ENCODE peak calls at places on chromosomes 1 and 21, in ten cellular contexts. One of them, this sample, is unnamed.

GRCh38 chr1:70503358-70503757 is 92.3 kb downstream of the CTH start:
- DNase-seq in lung: no peak
- DNase-seq in GM10248: no peak
- DNase-seq in WTC11: no peak
- DNase-seq in AG10803: peak; percentile 31
- DNase-seq in BE2C: no peak
- DNase-seq in omental fat pad: no peak
- DNase-seq in progenitor cell of endocrine pancreas: no peak
- DNase-seq in fibroblast of pulmonary artery: no peak
- DNase-seq in pancreas: no peak
- DNase-seq in this sample: no peak

GRCh38 chr1:202164271-202165037 is 4.1 kb upstream of the PTPN7 start:
- DNase-seq in lung: no peak
- DNase-seq in GM10248: peak; percentile 86
- DNase-seq in WTC11: no peak
- DNase-seq in AG10803: no peak
- DNase-seq in BE2C: no peak
- DNase-seq in omental fat pad: no peak
- DNase-seq in progenitor cell of endocrine pancreas: no peak
- DNase-seq in fibroblast of pulmonary artery: no peak
- DNase-seq in pancreas: no peak
- DNase-seq in this sample: no peak

GRCh38 chr1:111202366-111202706 is 1.9 kb upstream of the DENND2D start:
- DNase-seq in lung: no peak
- DNase-seq in GM10248: no peak
- DNase-seq in WTC11: no peak
- DNase-seq in AG10803: no peak
- DNase-seq in BE2C: no peak
- DNase-seq in omental fat pad: no peak
- DNase-seq in progenitor cell of endocrine pancreas: no peak
- DNase-seq in fibroblast of pulmonary artery: no peak
- DNase-seq in pancreas: no peak
- DNase-seq in this sample: no peak

GRCh38 chr1:246418565-246419312 is 88.3 kb downstream of the SMYD3 start:
- DNase-seq in lung: no peak
- DNase-seq in GM10248: no peak
- DNase-seq in WTC11: no peak
- DNase-seq in AG10803: no peak
- DNase-seq in BE2C: no peak
- DNase-seq in omental fat pad: no peak
- DNase-seq in progenitor cell of endocrine pancreas: no peak
- DNase-seq in fibroblast of pulmonary artery: no peak
- DNase-seq in pancreas: no peak
- DNase-seq in this sample: no peak

GRCh38 chr1:40951943-40952743 is 27.4 kb upstream of the CTPS1 start:
- DNase-seq in lung: peak; percentile 77
- DNase-seq in GM10248: peak; percentile 82
- DNase-seq in WTC11: peak; percentile 91
- DNase-seq in AG10803: no peak
- DNase-seq in BE2C: peak; percentile 62
- DNase-seq in omental fat pad: peak; percentile 28
- DNase-seq in progenitor cell of endocrine pancreas: peak; percentile 75
- DNase-seq in fibroblast of pulmonary artery: peak; percentile 57
- DNase-seq in pancreas: peak; percentile 85
- DNase-seq in this sample: peak; percentile 81

GRCh38 chr1:51636765-51637522 is 20.1 kb downstream of the OSBPL9 start:
- DNase-seq in lung: no peak
- DNase-seq in GM10248: no peak
- DNase-seq in WTC11: no peak
- DNase-seq in AG10803: peak; percentile 86
- DNase-seq in BE2C: no peak
- DNase-seq in omental fat pad: no peak
- DNase-seq in progenitor cell of endocrine pancreas: no peak
- DNase-seq in fibroblast of pulmonary artery: peak; percentile 77
- DNase-seq in pancreas: no peak
- DNase-seq in this sample: no peak

GRCh38 chr21:46063734-46064680 is 33.9 kb upstream of the COL6A2 start:
- DNase-seq in lung: peak; percentile 16
- DNase-seq in GM10248: no peak
- DNase-seq in WTC11: no peak
- DNase-seq in AG10803: no peak
- DNase-seq in BE2C: no peak
- DNase-seq in omental fat pad: no peak
- DNase-seq in progenitor cell of endocrine pancreas: peak; percentile 5
- DNase-seq in fibroblast of pulmonary artery: no peak
- DNase-seq in pancreas: no peak
- DNase-seq in this sample: no peak

GRCh38 chr1:157198619-157199420 is 60.6 kb upstream of the ETV3 start:
- DNase-seq in lung: peak; percentile 77
- DNase-seq in GM10248: no peak
- DNase-seq in WTC11: no peak
- DNase-seq in AG10803: no peak
- DNase-seq in BE2C: no peak
- DNase-seq in omental fat pad: no peak
- DNase-seq in progenitor cell of endocrine pancreas: no peak
- DNase-seq in fibroblast of pulmonary artery: no peak
- DNase-seq in pancreas: peak; percentile 47
- DNase-seq in this sample: no peak

DNA sequence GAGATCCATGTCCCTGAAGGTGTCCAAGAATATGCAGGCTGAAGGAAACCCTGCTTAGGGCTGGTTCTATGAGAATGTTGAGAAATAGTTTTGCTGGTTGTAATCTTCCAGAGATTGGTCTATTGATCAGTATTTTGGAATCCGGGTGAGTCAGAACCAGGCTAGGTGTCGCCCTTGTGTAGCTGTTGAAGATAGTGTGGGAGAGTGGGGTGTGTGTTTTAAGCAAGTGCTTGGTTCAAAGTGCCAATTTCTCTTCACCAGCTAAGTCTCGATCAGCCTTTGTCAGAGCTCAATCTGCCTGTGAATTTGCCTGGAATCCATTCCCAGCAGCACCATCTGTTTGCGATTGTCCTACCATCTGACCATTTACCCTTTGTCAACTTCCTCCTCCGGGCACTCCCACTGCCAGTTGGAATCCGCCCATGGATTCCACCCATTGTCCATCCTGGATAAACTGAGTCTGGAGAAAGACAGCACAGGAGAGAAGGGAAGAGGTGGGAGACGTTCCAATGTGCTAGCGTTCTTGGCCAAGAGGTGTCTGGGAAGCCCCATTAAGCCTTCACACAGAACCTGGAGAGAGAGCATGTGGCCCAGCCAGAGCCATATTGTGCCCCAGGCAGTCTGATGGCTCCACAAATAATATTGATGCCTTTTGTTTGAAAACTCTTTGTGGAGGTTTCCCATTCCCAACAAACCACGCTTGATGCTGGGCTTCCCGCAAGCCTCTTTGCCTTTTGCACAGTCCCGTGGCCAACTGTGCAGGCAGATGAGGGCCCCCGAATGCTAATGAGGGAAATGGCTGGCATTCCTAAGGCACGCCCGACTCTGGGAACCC is 59.5 kb upstream of the CYP2J2 start:
- DNase-seq in lung: no peak
- DNase-seq in GM10248: no peak
- DNase-seq in WTC11: peak; percentile 26
- DNase-seq in AG10803: peak; percentile 51
- DNase-seq in BE2C: no peak
- DNase-seq in omental fat pad: no peak
- DNase-seq in progenitor cell of endocrine pancreas: no peak
- DNase-seq in fibroblast of pulmonary artery: peak; percentile 12
- DNase-seq in pancreas: no peak
- DNase-seq in this sample: no peak
- TF ChIP-seq CTCF in lung: no peak
- TF ChIP-seq CTCF in GM10248: no peak
- TF ChIP-seq CTCF in WTC11: no peak
- TF ChIP-seq CTCF in AG10803: no peak
- TF ChIP-seq CTCF in BE2C: no peak
- TF ChIP-seq CTCF in omental fat pad: no peak
- TF ChIP-seq CTCF in progenitor cell of endocrine pancreas: no peak
- TF ChIP-seq CTCF in fibroblast of pulmonary artery: no peak
- TF ChIP-seq CTCF in pancreas: no peak
- TF ChIP-seq CTCF in this sample: no peak

GRCh38 chr1:227548448-227548847 is 14.9 kb upstream of the ZNF678 start:
- DNase-seq in lung: no peak
- DNase-seq in GM10248: no peak
- DNase-seq in WTC11: no peak
- DNase-seq in AG10803: no peak
- DNase-seq in BE2C: no peak
- DNase-seq in omental fat pad: no peak
- DNase-seq in progenitor cell of endocrine pancreas: no peak
- DNase-seq in fibroblast of pulmonary artery: no peak
- DNase-seq in pancreas: no peak
- DNase-seq in this sample: no peak

GRCh38 chr1:227545361-227545760 is 18.0 kb upstream of the ZNF678 start:
- DNase-seq in lung: no peak
- DNase-seq in GM10248: no peak
- DNase-seq in WTC11: no peak
- DNase-seq in AG10803: no peak
- DNase-seq in BE2C: no peak
- DNase-seq in omental fat pad: no peak
- DNase-seq in progenitor cell of endocrine pancreas: no peak
- DNase-seq in fibroblast of pulmonary artery: no peak
- DNase-seq in pancreas: no peak
- DNase-seq in this sample: no peak

GRCh38 chr1:227547604-227548397 is 15.6 kb upstream of the ZNF678 start:
- DNase-seq in lung: no peak
- DNase-seq in GM10248: no peak
- DNase-seq in WTC11: no peak
- DNase-seq in AG10803: no peak
- DNase-seq in BE2C: no peak
- DNase-seq in omental fat pad: no peak
- DNase-seq in progenitor cell of endocrine pancreas: no peak
- DNase-seq in fibroblast of pulmonary artery: no peak
- DNase-seq in pancreas: peak; percentile 44
- DNase-seq in this sample: no peak

GRCh38 chr1:227546055-227546454 is 17.3 kb upstream of the ZNF678 start:
- DNase-seq in lung: no peak
- DNase-seq in GM10248: no peak
- DNase-seq in WTC11: no peak
- DNase-seq in AG10803: no peak
- DNase-seq in BE2C: no peak
- DNase-seq in omental fat pad: no peak
- DNase-seq in progenitor cell of endocrine pancreas: no peak
- DNase-seq in fibroblast of pulmonary artery: no peak
- DNase-seq in pancreas: no peak
- DNase-seq in this sample: no peak

GRCh38 chr1:227546598-227547313 is 16.6 kb upstream of the ZNF678 start:
- DNase-seq in lung: no peak
- DNase-seq in GM10248: no peak
- DNase-seq in WTC11: no peak
- DNase-seq in AG10803: no peak
- DNase-seq in BE2C: no peak
- DNase-seq in omental fat pad: no peak
- DNase-seq in progenitor cell of endocrine pancreas: no peak
- DNase-seq in fibroblast of pulmonary artery: no peak
- DNase-seq in pancreas: peak; percentile 32
- DNase-seq in this sample: no peak
- TF ChIP-seq CTCF in lung: no peak
- TF ChIP-seq CTCF in GM10248: no peak
- TF ChIP-seq CTCF in WTC11: no peak
- TF ChIP-seq CTCF in AG10803: no peak
- TF ChIP-seq CTCF in BE2C: no peak
- TF ChIP-seq CTCF in omental fat pad: no peak
- TF ChIP-seq CTCF in progenitor cell of endocrine pancreas: no peak
- TF ChIP-seq CTCF in fibroblast of pulmonary artery: no peak
- TF ChIP-seq CTCF in pancreas: no peak
- TF ChIP-seq CTCF in this sample: no peak

DNA sequence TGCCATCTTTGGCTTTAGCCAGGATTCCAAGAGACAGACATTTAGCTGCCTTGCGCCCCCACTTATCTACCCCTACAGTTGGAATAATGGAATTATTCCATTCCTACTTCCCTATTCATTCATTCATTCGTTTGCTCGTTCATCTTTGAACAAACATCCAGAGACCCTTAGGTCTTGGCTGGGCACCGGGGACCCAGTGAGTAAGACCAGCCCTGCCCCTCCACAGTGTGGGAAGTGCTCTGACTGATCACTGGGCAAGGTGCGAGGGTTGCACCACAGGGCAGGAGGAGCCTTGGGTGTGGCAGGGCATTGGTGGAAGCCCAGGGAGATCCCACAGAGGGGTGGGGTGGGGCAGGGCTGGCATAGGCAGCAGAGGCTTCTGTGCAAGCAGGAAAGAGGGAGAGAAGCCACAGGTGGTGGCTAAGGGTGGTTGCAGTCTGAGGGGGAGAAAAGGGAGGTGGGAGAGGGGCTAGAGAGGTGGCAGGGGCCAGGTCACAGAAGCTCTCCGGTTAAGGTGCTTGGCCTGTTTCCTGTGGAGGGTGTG is 35.0 kb upstream of the TMEM61 start:
- DNase-seq in lung: no peak
- DNase-seq in GM10248: no peak
- DNase-seq in WTC11: no peak
- DNase-seq in AG10803: no peak
- DNase-seq in BE2C: no peak
- DNase-seq in omental fat pad: no peak
- DNase-seq in progenitor cell of endocrine pancreas: no peak
- DNase-seq in fibroblast of pulmonary artery: no peak
- DNase-seq in pancreas: no peak
- DNase-seq in this sample: no peak
- TF ChIP-seq CTCF in lung: no peak
- TF ChIP-seq CTCF in GM10248: no peak
- TF ChIP-seq CTCF in WTC11: peak; percentile 9
- TF ChIP-seq CTCF in AG10803: no peak
- TF ChIP-seq CTCF in BE2C: no peak
- TF ChIP-seq CTCF in omental fat pad: no peak
- TF ChIP-seq CTCF in progenitor cell of endocrine pancreas: no peak
- TF ChIP-seq CTCF in fibroblast of pulmonary artery: no peak
- TF ChIP-seq CTCF in pancreas: no peak
- TF ChIP-seq CTCF in this sample: peak; percentile 20

GRCh38 chr1:100573960-100574359 is 36.0 kb downstream of the GPR88 start:
- DNase-seq in lung: no peak
- DNase-seq in GM10248: no peak
- DNase-seq in WTC11: no peak
- DNase-seq in AG10803: no peak
- DNase-seq in BE2C: no peak
- DNase-seq in omental fat pad: no peak
- DNase-seq in progenitor cell of endocrine pancreas: no peak
- DNase-seq in fibroblast of pulmonary artery: no peak
- DNase-seq in pancreas: no peak
- DNase-seq in this sample: no peak

GRCh38 chr1:100580446-100580845 is 42.5 kb downstream of the GPR88 start:
- DNase-seq in lung: no peak
- DNase-seq in GM10248: no peak
- DNase-seq in WTC11: no peak
- DNase-seq in AG10803: peak; percentile 32
- DNase-seq in BE2C: no peak
- DNase-seq in omental fat pad: no peak
- DNase-seq in progenitor cell of endocrine pancreas: no peak
- DNase-seq in fibroblast of pulmonary artery: no peak
- DNase-seq in pancreas: no peak
- DNase-seq in this sample: no peak

GRCh38 chr1:100578201-100578600 is 40.3 kb downstream of the GPR88 start:
- DNase-seq in lung: no peak
- DNase-seq in GM10248: no peak
- DNase-seq in WTC11: no peak
- DNase-seq in AG10803: peak; percentile 13
- DNase-seq in BE2C: no peak
- DNase-seq in omental fat pad: no peak
- DNase-seq in progenitor cell of endocrine pancreas: no peak
- DNase-seq in fibroblast of pulmonary artery: no peak
- DNase-seq in pancreas: no peak
- DNase-seq in this sample: no peak

GRCh38 chr1:100569888-100570287 is 31.9 kb downstream of the GPR88 start:
- DNase-seq in lung: no peak
- DNase-seq in GM10248: no peak
- DNase-seq in WTC11: no peak
- DNase-seq in AG10803: no peak
- DNase-seq in BE2C: no peak
- DNase-seq in omental fat pad: no peak
- DNase-seq in progenitor cell of endocrine pancreas: no peak
- DNase-seq in fibroblast of pulmonary artery: no peak
- DNase-seq in pancreas: no peak
- DNase-seq in this sample: no peak

GRCh38 chr1:100575406-100575805 is 37.5 kb downstream of the GPR88 start:
- DNase-seq in lung: no peak
- DNase-seq in GM10248: no peak
- DNase-seq in WTC11: no peak
- DNase-seq in AG10803: peak; percentile 13
- DNase-seq in BE2C: no peak
- DNase-seq in omental fat pad: no peak
- DNase-seq in progenitor cell of endocrine pancreas: no peak
- DNase-seq in fibroblast of pulmonary artery: no peak
- DNase-seq in pancreas: no peak
- DNase-seq in this sample: no peak
- TF ChIP-seq CTCF in lung: no peak
- TF ChIP-seq CTCF in GM10248: no peak
- TF ChIP-seq CTCF in WTC11: no peak
- TF ChIP-seq CTCF in AG10803: no peak
- TF ChIP-seq CTCF in BE2C: no peak
- TF ChIP-seq CTCF in omental fat pad: no peak
- TF ChIP-seq CTCF in progenitor cell of endocrine pancreas: no peak
- TF ChIP-seq CTCF in fibroblast of pulmonary artery: no peak
- TF ChIP-seq CTCF in pancreas: no peak
- TF ChIP-seq CTCF in this sample: no peak

This sample was measured in nephron progenitor cell.